ENCODE peak calls at places on chromosomes 6 and 20, in five cellular contexts. L is pancreas, N is heart right ventricle, C is OCI-LY7, D is BE2C. O is an unnamed sample. For H3K4me1, the result is how much of the 10 kb centered on the place peaks cover.

GRCh38 chr6:168304752-168305015 is 14.9 kb downstream of the DACT2 start:
- DNase-seq in L (no peak), N (no peak), C (no peak), D (no peak), O (no peak)

GRCh38 chr20:19935842-19936241 is 81.3 kb upstream of the NAA20 start:
- DNase-seq in L (no peak), N (no peak), C (no peak), D (no peak), O (peak)

GRCh38 chr6:109718991-109719390 is 27.9 kb downstream of the FIG4 start:
- DNase-seq in L (no peak), N (no peak), C (no peak), D (no peak), O (no peak)

GRCh38 chr6:25464225-25464624 is 185.1 kb downstream of the CARMIL1 start:
- DNase-seq in L (no peak), N (no peak), C (no peak), D (no peak), O (no peak)

GRCh38 chr6:139256087-139256486 is 35.7 kb downstream of the TXLNB start:
- DNase-seq in L (no peak), N (peak), C (no peak), D (no peak), O (no peak)

GRCh38 chr20:25696384-25697131 is at the start of gene ZNF337:
- DNase-seq in L (peak), N (peak), C (peak), D (peak), O (peak)

GRCh38 chr20:4545526-4545925 is 176.2 kb upstream of the PRND start:
- DNase-seq in L (no peak), N (no peak), C (no peak), D (no peak), O (no peak)

GRCh38 chr6:168962886-168963285 is 290.8 kb downstream of the THBS2 start:
- DNase-seq in L (no peak), N (peak), C (no peak), D (no peak), O (no peak)

GRCh38 chr6:168961257-168961656 is 292.4 kb downstream of the THBS2 start:
- DNase-seq in L (no peak), N (no peak), C (no peak), D (no peak), O (no peak)

GRCh38 chr6:42618686-42619085 is 54.9 kb downstream of the UBR2 start:
- DNase-seq in L (no peak), N (no peak), C (no peak), D (no peak), O (no peak)

GRCh38 chr6:91812596-91813274 is 1225.9 kb upstream of the MAP3K7 start:
- DNase-seq in L (no peak), N (no peak), C (no peak), D (no peak), O (no peak)

GRCh38 chr6:112172540-112172939 is 81.8 kb downstream of the LAMA4 start:
- DNase-seq in L (no peak), N (no peak), C (no peak), D (no peak), O (no peak)

GRCh38 chr20:1894471-1894950 is 696 bp upstream of the SIRPA start:
- DNase-seq in L (peak), N (no peak), C (no peak), D (peak), O (no peak)

GRCh38 chr6:148530394-148530923 is 187.8 kb downstream of the SASH1 start:
- DNase-seq in L (no peak), N (no peak), C (peak), D (no peak), O (no peak)

GRCh38 chr20:21548390-21549035 is 34.6 kb upstream of the NKX2-2 start:
- DNase-seq in L (no peak), N (no peak), C (peak), D (no peak), O (no peak)

GRCh38 chr6:106254636-106255035 is 70.9 kb downstream of the ATG5 start:
- DNase-seq in L (no peak), N (no peak), C (no peak), D (peak), O (no peak)

GRCh38 chr6:154868143-154868594 is 126.9 kb upstream of the TIAM2 start:
- DNase-seq in L (no peak), N (no peak), C (peak), D (peak), O (no peak)

GRCh38 chr6:132228894-132229293 is 172.4 kb downstream of the MOXD1 start:
- DNase-seq in L (no peak), N (no peak), C (no peak), D (no peak), O (no peak)

GRCh38 chr6:79762370-79762769 is 131.2 kb downstream of the SH3BGRL2 start:
- DNase-seq in L (no peak), N (no peak), C (no peak), D (peak), O (no peak)

GRCh38 chr20:4809707-4810106 is 88.0 kb downstream of the PRND start:
- DNase-seq in L (peak), N (no peak), C (peak), D (no peak), O (no peak)

GRCh38 chr6:21767891-21768659 is 174.5 kb downstream of the SOX4 start:
- DNase-seq in L (no peak), N (no peak), C (no peak), D (no peak), O (no peak)

GRCh38 chr6:25041676-25042598 is 106.2 kb upstream of the RIPOR2 start:
- DNase-seq in L (no peak), N (no peak), C (peak), D (no peak), O (no peak)

GRCh38 chr20:63076421-63076820 is 69.7 kb upstream of the BHLHE23 start:
- DNase-seq in L (peak), N (no peak), C (no peak), D (no peak), O (peak)

GRCh38 chr6:57265755-57266221 is 43.7 kb upstream of the RAB23 start:
- DNase-seq in L (no peak), N (no peak), C (no peak), D (no peak), O (no peak)

GRCh38 chr6:107673076-107673494 is 151.0 kb downstream of the SCML4 start:
- DNase-seq in L (no peak), N (peak), C (no peak), D (no peak), O (no peak)

GRCh38 chr20:6269163-6269873 is 146.5 kb upstream of the FERMT1 start:
- DNase-seq in L (no peak), N (no peak), C (no peak), D (no peak), O (no peak)

GRCh38 chr6:35654883-35655282 is 33.8 kb downstream of the FKBP5 start:
- DNase-seq in L (no peak), N (no peak), C (no peak), D (no peak), O (no peak)
- H3K4me1 ChIP-seq in L (under half), N (under half), C (under half), D (under half), O (under half)

GRCh38 chr6:142645663-142646062 is 299.3 kb downstream of the HIVEP2 start:
- DNase-seq in L (no peak), N (no peak), C (no peak), D (no peak), O (no peak)

GRCh38 chr6:142644866-142645265 is 300.1 kb downstream of the HIVEP2 start:
- DNase-seq in L (no peak), N (no peak), C (no peak), D (no peak), O (no peak)

GRCh38 chr6:142647436-142648389 is 297.3 kb downstream of the HIVEP2 start:
- DNase-seq in L (no peak), N (no peak), C (no peak), D (no peak), O (no peak)

GRCh38 chr6:142653710-142654274 is 291.2 kb downstream of the HIVEP2 start:
- DNase-seq in L (no peak), N (no peak), C (no peak), D (no peak), O (no peak)

GRCh38 chr6:142648526-142648925 is 296.4 kb downstream of the HIVEP2 start:
- DNase-seq in L (no peak), N (no peak), C (no peak), D (no peak), O (no peak)
- H3K4me1 ChIP-seq in L (under half), N (under half), C (under half), D (under half), O (under half)

GRCh38 chr6:30819287-30819917 is 64.9 kb upstream of the DDR1 start:
- DNase-seq in L (no peak), N (no peak), C (no peak), D (no peak), O (no peak)

GRCh38 chr6:30821862-30822784 is 62.2 kb upstream of the DDR1 start:
- DNase-seq in L (no peak), N (no peak), C (peak), D (no peak), O (no peak)

GRCh38 chr6:30816791-30817739 is 67.3 kb upstream of the DDR1 start:
- DNase-seq in L (no peak), N (no peak), C (no peak), D (no peak), O (no peak)

GRCh38 chr6:30820196-30820595 is 64.1 kb upstream of the DDR1 start:
- DNase-seq in L (no peak), N (peak), C (no peak), D (no peak), O (no peak)

DNA sequence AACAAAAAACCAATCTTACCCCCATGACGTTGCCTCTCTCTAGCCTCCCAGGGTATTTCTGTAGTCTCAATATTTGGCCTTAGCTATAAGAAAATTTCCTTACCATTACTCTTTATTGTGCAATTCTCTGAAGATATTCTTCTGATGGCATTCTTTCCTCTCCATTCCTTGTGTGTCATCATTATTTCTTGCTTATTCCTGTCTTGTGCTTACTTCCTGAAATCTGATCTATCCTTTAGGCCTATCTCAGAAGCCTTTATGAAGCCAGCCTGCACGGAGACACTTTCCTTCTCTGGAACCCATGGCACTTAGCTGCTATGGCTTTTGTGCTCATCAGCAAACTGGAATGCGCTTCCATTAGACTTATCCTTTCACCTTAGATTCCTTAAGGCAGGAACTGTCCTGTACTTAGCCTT is 65.9 kb upstream of the DDR1 start:
- DNase-seq in L (no peak), N (no peak), C (no peak), D (no peak), O (no peak)
- H3K4me1 ChIP-seq in L (under half), N (under half), C (under half), D (under half), O (under half)

GRCh38 chr20:58239216-58239615 is 10.8 kb upstream of the ANKRD60 start:
- DNase-seq in L (no peak), N (no peak), C (no peak), D (no peak), O (no peak)
- H3K4me1 ChIP-seq in L (under half), N (under half), C (under half), D (under half), O (under half)

DNA sequence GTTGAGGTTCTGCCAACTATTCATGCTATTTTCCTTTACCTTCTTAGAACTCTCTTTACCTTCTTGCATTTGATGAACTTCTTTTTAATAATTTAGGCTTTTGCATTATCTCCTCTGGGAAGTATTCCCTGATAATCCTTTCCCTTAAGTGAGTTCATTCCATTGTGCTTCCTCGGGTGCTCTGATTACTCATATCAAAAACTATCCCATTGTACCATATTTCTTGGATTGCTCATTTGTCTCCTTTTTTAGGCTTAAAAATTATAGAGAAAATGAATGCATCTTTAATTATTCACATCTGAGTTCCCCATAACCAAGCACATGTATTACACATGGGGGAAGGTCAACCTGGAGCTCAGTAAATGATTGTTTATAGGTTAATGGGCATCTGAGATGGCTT is 2.5 kb downstream of the CALHM4 start:
- DNase-seq in L (no peak), N (no peak), C (no peak), D (no peak), O (no peak)
- H3K4me1 ChIP-seq in L (under half), N (under half), C (under half), D (under half), O (under half)

GRCh38 chr20:17961600-17961965 is 7.0 kb downstream of the SNX5 start:
- DNase-seq in L (no peak), N (no peak), C (no peak), D (no peak), O (no peak)

GRCh38 chr20:17965042-17965697 is 3.4 kb downstream of the SNX5 start:
- DNase-seq in L (no peak), N (no peak), C (no peak), D (no peak), O (no peak)

GRCh38 chr20:17964073-17964472 is 4.5 kb downstream of the SNX5 start:
- DNase-seq in L (no peak), N (no peak), C (no peak), D (no peak), O (no peak)

GRCh38 chr20:17964632-17965031 is 4.0 kb downstream of the SNX5 start:
- DNase-seq in L (no peak), N (no peak), C (no peak), D (no peak), O (no peak)

DNA sequence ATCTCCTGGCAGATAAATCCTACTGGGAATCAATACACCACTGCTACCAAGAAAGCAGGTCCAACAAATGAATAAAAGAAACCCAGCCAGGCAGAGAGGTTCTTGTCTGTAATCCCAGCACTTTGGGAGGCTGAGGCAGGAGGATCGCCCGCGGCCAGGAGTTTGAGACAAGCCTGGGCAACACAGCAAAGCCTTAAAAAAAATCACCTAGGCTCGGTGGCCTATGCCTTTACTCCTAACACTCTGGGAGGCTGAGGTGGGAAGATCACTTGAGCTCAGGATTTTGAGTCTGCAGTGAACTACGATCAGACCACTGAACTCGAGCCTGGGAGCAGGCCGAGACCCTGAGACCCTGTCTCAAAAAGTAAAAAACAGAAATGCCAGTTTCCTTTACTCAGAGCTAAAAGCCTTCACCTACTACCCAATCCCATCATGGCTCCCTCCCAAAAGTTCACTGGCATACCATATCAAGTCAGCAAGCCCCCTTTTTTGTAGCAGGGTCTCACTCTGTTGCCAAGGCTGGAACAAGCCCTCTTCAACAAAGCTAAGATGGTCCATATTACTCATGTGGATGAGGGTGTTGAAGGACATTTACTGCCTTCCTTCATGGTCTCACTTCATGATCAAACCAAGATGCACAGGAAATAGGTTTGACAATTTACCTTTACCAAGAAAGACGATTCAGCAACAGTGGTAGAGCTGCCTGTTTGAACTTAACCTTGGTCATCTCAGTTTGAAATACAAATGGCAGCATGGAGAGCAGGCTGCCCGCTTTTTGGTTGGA is 5.3 kb downstream of the SNX5 start:
- DNase-seq in L (no peak), N (no peak), C (no peak), D (no peak), O (no peak)
- H3K4me1 ChIP-seq in L (under half), N (under half), C (half or more), D (under half), O (half or more)

GRCh38 chr6:33202799-33203198 is 1.7 kb upstream of the HSD17B8 start:
- DNase-seq in L (no peak), N (no peak), C (no peak), D (no peak), O (no peak)
- H3K4me1 ChIP-seq in L (under half), N (under half), C (half or more), D (under half), O (half or more)

GRCh38 chr6:35587167-35587566 is 74.5 kb upstream of the TULP1 start:
- DNase-seq in L (no peak), N (no peak), C (no peak), D (no peak), O (no peak)

GRCh38 chr6:35590622-35591066 is 77.9 kb upstream of the TULP1 start:
- DNase-seq in L (no peak), N (no peak), C (no peak), D (no peak), O (peak)

GRCh38 chr6:35589201-35589739 is 76.6 kb upstream of the TULP1 start:
- DNase-seq in L (no peak), N (no peak), C (no peak), D (no peak), O (no peak)

GRCh38 chr6:35592178-35592577 is 79.5 kb upstream of the TULP1 start:
- DNase-seq in L (no peak), N (no peak), C (no peak), D (no peak), O (no peak)

GRCh38 chr6:35589904-35590303 is 77.2 kb upstream of the TULP1 start:
- DNase-seq in L (no peak), N (no peak), C (no peak), D (no peak), O (no peak)
- H3K4me1 ChIP-seq in L (under half), N (under half), C (under half), D (under half), O (half or more)

DNA sequence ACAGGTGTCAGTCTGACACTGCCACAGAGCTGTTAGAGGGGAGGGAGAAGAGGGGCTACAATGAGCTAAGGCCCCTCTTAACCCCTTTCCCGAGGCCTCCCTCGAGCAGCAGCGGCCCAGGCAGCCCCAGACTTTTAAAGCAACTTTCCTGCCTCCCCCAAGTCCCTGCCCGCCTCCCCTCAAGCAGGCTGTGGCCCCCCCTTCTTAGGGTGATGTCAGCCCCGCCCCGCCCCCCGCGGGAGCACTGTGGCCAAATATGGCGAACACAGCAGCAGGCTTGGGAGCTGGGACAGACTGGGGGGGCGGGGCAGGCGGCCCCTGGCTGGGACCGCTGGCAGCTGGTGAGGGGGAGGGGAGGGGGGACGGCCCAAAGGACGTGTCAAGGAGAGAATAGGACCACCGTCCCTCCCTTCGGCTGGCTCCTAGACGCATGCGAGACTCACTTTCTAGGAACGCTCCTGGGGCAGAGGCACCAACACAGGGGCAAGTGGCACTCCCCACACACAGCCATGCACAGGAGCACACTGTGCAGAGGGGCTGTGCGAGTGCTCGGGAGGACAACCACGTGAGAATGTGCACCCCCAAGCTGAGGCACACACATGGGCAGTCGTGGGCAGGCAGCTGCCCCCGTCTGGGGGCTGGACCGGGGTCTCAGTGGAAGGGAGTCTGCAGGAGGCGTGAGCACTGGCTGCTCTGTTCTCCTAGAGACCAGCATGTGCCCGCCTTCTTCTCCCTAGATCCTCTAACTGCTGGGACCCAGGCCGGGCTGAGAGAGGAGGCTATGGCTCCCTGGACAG is 6.7 kb downstream of the TEAD3 start:
- DNase-seq in L (no peak), N (peak), C (no peak), D (peak), O (peak)
- H3K4me1 ChIP-seq in L (under half), N (under half), C (under half), D (under half), O (half or more)

DNA sequence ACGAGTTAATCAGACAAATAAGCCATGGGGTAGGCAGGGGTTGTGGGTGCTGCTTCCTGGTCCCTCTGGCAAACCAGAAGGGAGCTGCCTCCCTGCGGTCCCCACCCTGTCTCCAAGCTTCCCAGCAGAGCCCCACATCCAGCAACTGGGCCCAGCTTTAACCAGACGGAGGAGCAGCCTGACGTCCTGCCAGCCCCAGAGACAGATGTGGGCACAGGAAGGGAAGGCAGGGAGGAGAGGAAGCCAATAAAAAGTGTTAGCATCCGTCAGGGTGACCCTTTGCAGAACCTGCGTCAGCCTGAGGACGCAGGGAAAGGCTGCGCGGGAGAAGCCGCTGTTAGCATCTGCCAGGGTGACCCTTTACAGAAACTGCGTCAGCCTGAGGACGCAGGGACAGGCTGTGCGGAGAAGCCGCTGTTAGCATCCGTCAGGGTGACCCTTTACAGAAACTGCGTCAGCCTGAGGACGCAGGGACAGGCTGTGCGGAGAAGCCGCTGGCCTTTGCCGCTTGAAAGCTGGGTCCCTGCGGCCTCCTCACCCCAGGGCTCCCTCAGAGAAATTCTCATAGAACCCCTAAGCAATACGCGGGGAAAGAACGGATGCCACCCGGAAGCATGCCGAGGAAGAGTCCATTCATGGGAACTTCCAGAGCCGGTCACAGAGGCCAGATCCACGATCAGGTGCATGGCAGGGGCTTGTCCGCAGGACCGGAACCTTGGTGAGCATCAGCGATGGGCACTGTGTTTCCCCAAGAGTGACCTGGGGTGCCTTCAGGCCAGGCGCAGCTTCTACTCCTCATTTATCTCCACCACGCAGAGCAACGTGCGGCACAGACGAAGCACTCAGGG is 15.9 kb downstream of the DLL1 start:
- DNase-seq in L (peak), N (no peak), C (no peak), D (no peak), O (peak)
- H3K4me1 ChIP-seq in L (under half), N (under half), C (under half), D (under half), O (under half)

O was measured in lower lobe of right lung.